ENCODE peak calls at places on chromosome 6, in ten cellular contexts. W, Q, A, S, K, P, R, H, J and V are unnamed samples.
A peak's percentile ranks its signal among the peaks of the same experiment; 100 is the strongest.

GRCh38 chr6:31473780-31474725 is 23.9 kb upstream of the MICB start:
- DNase-seq in W (no peak), Q (peak; percentile 29), A (no peak), S (no peak), K (peak; percentile 71), P (peak; percentile 31), R (peak; percentile 43), H (no peak), J (no peak), V (no peak)

GRCh38 chr6:42025066-42025789 is 25.1 kb upstream of the TAF8 start:
- DNase-seq in W (no peak), Q (no peak), A (no peak), S (no peak), K (no peak), P (no peak), R (no peak), H (no peak), J (no peak), V (no peak)

GRCh38 chr6:13289789-13290318 is 38.5 kb downstream of the TBC1D7 start:
- DNase-seq in W (no peak), Q (no peak), A (no peak), S (no peak), K (no peak), P (no peak), R (no peak), H (peak; percentile 48), J (peak; percentile 75), V (no peak)

GRCh38 chr6:145954985-145955384 is 9.2 kb downstream of the SHPRH start:
- DNase-seq in W (no peak), Q (no peak), A (no peak), S (no peak), K (no peak), P (no peak), R (no peak), H (no peak), J (no peak), V (no peak)

GRCh38 chr6:100913400-100914276 is 32.5 kb upstream of the ASCC3 start:
- DNase-seq in W (no peak), Q (no peak), A (no peak), S (no peak), K (no peak), P (no peak), R (no peak), H (no peak), J (no peak), V (no peak)

GRCh38 chr6:94511502-94512088 is 1065.7 kb upstream of the MANEA start:
- DNase-seq in W (no peak), Q (no peak), A (no peak), S (no peak), K (no peak), P (no peak), R (no peak), H (no peak), J (peak; percentile 71), V (no peak)

GRCh38 chr6:133903855-133904254 is 14.9 kb downstream of the TCF21 start:
- DNase-seq in W (no peak), Q (no peak), A (no peak), S (no peak), K (peak; percentile 6), P (no peak), R (no peak), H (no peak), J (no peak), V (no peak)

GRCh38 chr6:31332637-31333602 is 24.1 kb downstream of the HLA-B start:
- DNase-seq in W (no peak), Q (no peak), A (no peak), S (no peak), K (no peak), P (no peak), R (no peak), H (no peak), J (no peak), V (no peak)

DNA sequence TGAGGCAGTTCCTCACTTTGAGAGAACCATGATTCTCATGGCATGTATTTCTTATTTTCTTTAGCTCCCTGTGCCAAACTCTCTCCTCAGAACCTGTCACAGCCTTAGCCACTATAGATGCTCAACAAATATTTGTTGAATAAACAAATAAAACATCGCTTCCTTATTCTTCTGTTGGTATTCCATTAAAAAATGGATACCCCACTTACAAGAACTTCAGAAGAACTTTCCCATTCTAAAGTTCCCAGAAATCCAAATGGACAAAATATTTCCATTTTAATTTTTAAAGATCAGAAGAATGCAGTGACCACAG is 205.5 kb upstream of the PREP start:
- DNase-seq in W (no peak), Q (no peak), A (no peak), S (no peak), K (peak; percentile 76), P (no peak), R (no peak), H (no peak), J (no peak), V (no peak)
- H3K27ac ChIP-seq in W (no peak overlapping the region), Q (no peak overlapping the region), A (peak overlapping the region; percentile 76), S (no peak overlapping the region), K (peak overlapping the region; percentile 93), P (no peak overlapping the region), R (no peak overlapping the region), H (peak overlapping the region; percentile 74), J (no peak overlapping the region), V (no peak overlapping the region)

DNA sequence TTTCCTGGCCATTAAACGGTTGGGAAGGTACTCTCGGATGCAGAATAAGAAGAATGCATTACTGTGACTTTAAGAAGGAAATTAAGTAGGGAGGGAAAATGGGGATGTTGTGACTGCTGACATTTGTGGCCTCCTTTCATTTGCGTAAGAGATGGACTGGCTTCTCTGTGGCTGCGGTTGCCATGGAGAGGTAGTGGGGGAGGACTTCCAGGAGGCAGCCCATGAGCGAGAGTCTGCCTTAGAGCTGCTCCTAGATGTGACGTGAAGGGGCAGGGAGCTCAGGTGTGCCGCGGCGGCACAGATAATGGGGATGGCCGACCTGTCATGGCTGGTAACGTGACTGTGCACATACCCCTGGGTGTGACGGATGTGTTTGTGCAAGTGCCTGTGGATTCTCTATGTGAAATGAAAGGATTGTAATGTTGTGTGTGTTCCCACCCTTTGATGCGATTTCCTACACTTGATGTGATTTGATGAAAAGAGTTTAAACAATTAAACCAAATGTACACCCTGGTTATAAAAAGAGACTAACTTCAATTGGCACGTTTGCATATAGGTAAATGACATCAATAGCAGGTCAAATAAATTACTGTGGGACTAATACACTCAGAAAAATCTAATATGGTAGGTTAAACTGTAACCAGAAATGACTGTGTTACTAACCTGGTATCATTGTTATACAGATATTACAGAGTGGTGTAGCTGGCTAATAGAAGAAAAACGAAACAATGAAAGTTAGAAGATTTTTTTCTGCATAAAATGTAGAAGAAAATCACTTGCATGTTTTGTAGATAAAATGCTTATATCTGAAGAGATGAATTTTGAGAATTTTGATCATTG is 48.9 kb downstream of the HIVEP1 start:
- DNase-seq in W (no peak), Q (no peak), A (peak; percentile 24), S (peak; percentile 44), K (no peak), P (no peak), R (peak; percentile 84), H (peak; percentile 42), J (no peak), V (peak; percentile 50)
- H3K4me3 ChIP-seq in W (no peak overlapping the region), Q (no peak overlapping the region), A (no peak overlapping the region), S (no peak overlapping the region), K (no peak overlapping the region), P (no peak overlapping the region), R (no peak overlapping the region), H (no peak overlapping the region), J (no peak overlapping the region), V (no peak overlapping the region)

GRCh38 chr6:142457638-142458406 is 156.0 kb downstream of the ADGRG6 start:
- DNase-seq in W (no peak), Q (no peak), A (no peak), S (no peak), K (no peak), P (no peak), R (no peak), H (no peak), J (no peak), V (no peak)

GRCh38 chr6:142459267-142459666 is 157.5 kb downstream of the ADGRG6 start:
- DNase-seq in W (no peak), Q (no peak), A (no peak), S (no peak), K (no peak), P (no peak), R (peak; percentile 11), H (no peak), J (no peak), V (no peak)

GRCh38 chr6:142458857-142459256 is 157.1 kb downstream of the ADGRG6 start:
- DNase-seq in W (no peak), Q (no peak), A (no peak), S (no peak), K (no peak), P (no peak), R (no peak), H (no peak), J (no peak), V (no peak)

GRCh38 chr6:142463988-142464387 is 162.2 kb downstream of the ADGRG6 start:
- DNase-seq in W (no peak), Q (no peak), A (no peak), S (no peak), K (no peak), P (no peak), R (no peak), H (no peak), J (no peak), V (no peak)

DNA sequence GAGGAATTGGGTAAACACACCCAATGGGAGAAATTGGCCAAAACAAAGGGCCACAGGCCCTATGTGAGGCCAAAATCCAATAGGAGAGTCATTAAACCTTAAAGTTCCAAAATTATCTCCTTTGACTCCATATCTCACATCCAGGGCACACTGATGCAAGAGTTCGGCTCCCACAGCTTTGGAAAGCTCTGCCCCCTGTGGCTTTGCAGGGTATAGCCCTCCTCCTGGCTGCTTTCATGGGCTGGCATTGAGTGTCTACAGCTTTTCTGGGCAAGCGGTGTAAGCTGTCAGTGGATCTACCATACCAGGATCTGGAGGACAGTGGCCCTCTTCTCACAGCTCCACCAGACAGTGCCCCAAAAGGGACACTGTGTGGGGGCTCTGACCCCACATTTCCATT is 160.5 kb downstream of the ADGRG6 start:
- DNase-seq in W (no peak), Q (peak; percentile 9), A (no peak), S (no peak), K (no peak), P (no peak), R (no peak), H (no peak), J (peak; percentile 11), V (no peak)
- TF ChIP-seq CTCF in W (peak; percentile 42), Q (peak; percentile 15), A (no peak), S (no peak), K (peak; percentile 28), P (peak; percentile 42), R (peak; percentile 12), H (no peak), J (peak; percentile 48), V (no peak)

GRCh38 chr6:52522151-52522626 is 54.7 kb downstream of the TRAM2 start:
- DNase-seq in W (no peak), Q (no peak), A (no peak), S (peak; percentile 67), K (no peak), P (peak; percentile 87), R (peak; percentile 80), H (no peak), J (no peak), V (peak; percentile 52)

GRCh38 chr6:52518279-52518944 is 58.4 kb downstream of the TRAM2 start:
- DNase-seq in W (no peak), Q (no peak), A (no peak), S (no peak), K (no peak), P (no peak), R (no peak), H (no peak), J (no peak), V (no peak)

GRCh38 chr6:52517502-52518278 is 59.2 kb downstream of the TRAM2 start:
- DNase-seq in W (peak; percentile 80), Q (peak; percentile 87), A (peak; percentile 78), S (peak; percentile 86), K (peak; percentile 76), P (peak; percentile 94), R (peak; percentile 99), H (peak; percentile 72), J (peak; percentile 28), V (peak; percentile 55)

GRCh38 chr6:52516943-52517342 is 59.9 kb downstream of the TRAM2 start:
- DNase-seq in W (no peak), Q (no peak), A (no peak), S (no peak), K (no peak), P (no peak), R (no peak), H (no peak), J (no peak), V (no peak)

GRCh38 chr6:52519618-52520017 is 57.2 kb downstream of the TRAM2 start:
- DNase-seq in W (no peak), Q (no peak), A (no peak), S (no peak), K (no peak), P (peak; percentile 29), R (no peak), H (no peak), J (no peak), V (no peak)
- H3K27ac ChIP-seq in W (no peak overlapping the region), Q (no peak overlapping the region), A (no peak overlapping the region), S (no peak overlapping the region), K (no peak overlapping the region), P (no peak overlapping the region), R (no peak overlapping the region), H (no peak overlapping the region), J (no peak overlapping the region), V (no peak overlapping the region)